ENCODE peak calls at places on chromosomes 11 and 22, in seven cellular contexts. V is effector memory CD8-positive, alpha-beta T cell; O is NCI-H1105 treated with DMSO at 0.1 percent for 48 hours; D is kidney; S is iris pigment epithelial cell; T is activated CD4-positive, alpha-beta T cell treated with anti-CD3 and anti-CD28 coated beads, Interleukin-2, amount 50 U/mL, for 4 hours; E is activated T-helper 9 cell treated with anti-CD3 and anti-CD28 coated beads, Interleukin-2, amount 50 U/mL, for 16 hours. A is an unnamed sample.

GRCh38 chr11:94794287-94795168 is 26.4 kb downstream of the AMOTL1 start:
- DNase-seq in D (peak), E (no peak), V (no peak), T (no peak), O (no peak), S (peak), A (no peak)

GRCh38 chr11:72373163-72373562 is 61.2 kb downstream of the CLPB start:
- DNase-seq in E (no peak), S (no peak), O (peak), V (no peak), D (no peak), T (no peak), A (no peak)

GRCh38 chr11:116492600-116492999 is 280.2 kb downstream of the BUD13 start:
- DNase-seq in D (no peak), E (no peak), V (no peak), O (no peak), T (no peak), S (no peak), A (no peak)

GRCh38 chr11:62713343-62713742 is 5.9 kb downstream of the GNG3 start:
- DNase-seq in O (no peak), V (no peak), T (no peak), D (no peak), E (no peak), S (no peak), A (no peak)

GRCh38 chr11:78860720-78861422 is 286.2 kb upstream of the NARS2 start:
- DNase-seq in S (peak), E (no peak), O (no peak), D (no peak), T (no peak), V (no peak), A (no peak)

GRCh38 chr22:45717787-45718186 is 46.2 kb downstream of the ATXN10 start:
- DNase-seq in S (peak), T (no peak), O (no peak), D (no peak), E (no peak), V (no peak), A (no peak)

GRCh38 chr11:27489092-27489491 is 16.5 kb upstream of the LGR4 start:
- DNase-seq in V (no peak), S (no peak), T (no peak), D (no peak), E (no peak), O (no peak), A (no peak)

GRCh38 chr11:61075891-61076290 is 26.4 kb upstream of the CD5 start:
- DNase-seq in O (no peak), V (no peak), T (no peak), D (no peak), E (no peak), S (peak), A (no peak)

GRCh38 chr11:7759010-7759409 is 37.7 kb downstream of the OR5P2 start:
- DNase-seq in D (no peak), O (no peak), E (no peak), T (no peak), S (no peak), V (no peak), A (no peak)

GRCh38 chr11:34859496-34859895 is 56.7 kb downstream of the APIP start:
- DNase-seq in V (no peak), T (no peak), S (no peak), E (no peak), D (no peak), O (no peak), A (no peak)

GRCh38 chr11:111541209-111542061 is 915 bp downstream of the LAYN start:
- DNase-seq in E (no peak), T (no peak), V (no peak), S (peak), O (no peak), D (peak), A (no peak)

GRCh38 chr22:46119729-46120419 is 30.5 kb upstream of the PPARA start:
- DNase-seq in T (no peak), D (peak), E (no peak), O (no peak), S (peak), V (no peak), A (no peak)

GRCh38 chr11:71171024-71171423 is 81.4 kb downstream of the SHANK2 start:
- DNase-seq in O (no peak), E (no peak), D (peak), V (no peak), S (no peak), T (no peak), A (no peak)

GRCh38 chr11:94876645-94877445 is 96.5 kb downstream of the CWC15 start:
- DNase-seq in E (peak), V (no peak), O (no peak), D (peak), T (peak), S (peak), A (peak)

GRCh38 chr11:87239531-87239930 is 201.8 kb downstream of the TMEM135 start:
- DNase-seq in E (no peak), O (no peak), V (no peak), T (no peak), S (no peak), D (no peak), A (no peak)

GRCh38 chr11:8610532-8611116 is 16.6 kb upstream of the STK33 start:
- DNase-seq in O (peak), D (no peak), E (no peak), T (no peak), V (no peak), S (no peak), A (no peak)

GRCh38 chr22:44023404-44024287 is 456 bp upstream of the PARVB start:
- DNase-seq in O (no peak), E (peak), S (peak), V (peak), T (no peak), D (peak), A (peak)

GRCh38 chr11:60169264-60169915 is 13.5 kb downstream of the MS4A6A start:
- DNase-seq in E (no peak), T (no peak), V (no peak), S (peak), D (no peak), O (peak), A (no peak)

GRCh38 chr22:19036523-19037273 is 85.5 kb downstream of the DGCR2 start:
- DNase-seq in S (peak), E (no peak), V (no peak), T (no peak), D (peak), O (no peak), A (no peak)

GRCh38 chr11:5891216-5891800 is 1.7 kb upstream of the OR52E5 start:
- DNase-seq in S (peak), T (no peak), O (peak), D (no peak), V (no peak), E (no peak), A (no peak)

GRCh38 chr11:108128772-108129171 is 7.4 kb downstream of the ACAT1 start:
- DNase-seq in T (no peak), S (no peak), E (no peak), D (no peak), V (no peak), O (no peak), A (no peak)

GRCh38 chr11:58177409-58178054 is 11.3 kb upstream of the OR9Q2 start:
- DNase-seq in D (no peak), O (no peak), E (no peak), S (no peak), V (no peak), T (no peak), A (no peak)

GRCh38 chr11:67345949-67346819 is 7.2 kb downstream of the POLD4 start:
- DNase-seq in S (peak), E (no peak), D (no peak), T (no peak), O (no peak), V (no peak), A (no peak)

GRCh38 chr11:13126430-13126829 is 117.3 kb downstream of the RASSF10 start:
- DNase-seq in O (no peak), S (peak), D (no peak), T (no peak), V (no peak), E (no peak), A (no peak)

GRCh38 chr22:36289406-36289870 is 36.5 kb downstream of the APOL1 start:
- DNase-seq in O (no peak), E (no peak), V (no peak), T (no peak), S (no peak), D (no peak), A (no peak)

GRCh38 chr11:68806931-68807844 is 34.5 kb downstream of the CPT1A start:
- DNase-seq in O (no peak), T (no peak), V (no peak), E (no peak), D (no peak), S (peak), A (no peak)

GRCh38 chr11:113104390-113105251 is 143.4 kb downstream of the NCAM1 start:
- DNase-seq in O (no peak), V (no peak), D (no peak), T (no peak), S (no peak), E (no peak), A (no peak)

GRCh38 chr11:42462558-42463310 is 849.1 kb upstream of the API5 start:
- DNase-seq in S (no peak), O (peak), V (no peak), T (no peak), E (no peak), D (no peak), A (no peak)

GRCh38 chr11:73980001-73980960 is 2.4 kb downstream of the UCP2 start:
- DNase-seq in O (no peak), T (peak), V (peak), D (peak), S (peak), E (peak), A (peak)

A was measured in activated gamma-delta T cell treated with anti-CD3 and anti-CD28 coated beads, Interleukin-2, amount 50 U/mL, for 16 hours.